ENCODE peak calls at places on chromosomes 7 and 10, in nine cellular contexts. U is AG04450; R is RWPE1; X is A549; H is gastrocnemius medialis; O is CD8-positive, alpha-beta T cell; W is progenitor cell of endocrine pancreas; V is H9; I is CD4-positive, alpha-beta T cell. E is an unnamed sample.

GRCh38 chr10:34802692-34803091 is 12.4 kb downstream of the PARD3 start:
- DNase-seq in U (no peak), R (no peak), X (no peak), H (no peak), O (no peak), W (no peak), V (no peak), I (no peak), E (no peak)

GRCh38 chr10:58511765-58512469 is 755 bp upstream of the BICC1 start:
- DNase-seq in U (no peak), R (no peak), X (no peak), H (peak; percentile 23), O (no peak), W (no peak), V (peak; percentile 34), I (no peak), E (peak; percentile 38)

GRCh38 chr7:127629268-127629854 is 11.4 kb upstream of the PAX4 start:
- DNase-seq in U (no peak), R (peak; percentile 25), X (peak; percentile 53), H (no peak), O (peak; percentile 12), W (peak; percentile 51), V (peak; percentile 95), I (peak; percentile 20), E (no peak)

GRCh38 chr7:150340024-150340749 is 1.2 kb downstream of the RARRES2 start:
- DNase-seq in U (peak; percentile 21), R (no peak), X (no peak), H (no peak), O (no peak), W (peak; percentile 19), V (no peak), I (no peak), E (no peak)

GRCh38 chr10:70956029-70956759 is 67.8 kb upstream of the PCBD1 start:
- DNase-seq in U (no peak), R (no peak), X (peak; percentile 44), H (no peak), O (no peak), W (no peak), V (peak; percentile 60), I (no peak), E (no peak)

GRCh38 chr10:75565286-75566251 is 134.1 kb downstream of the LRMDA start:
- DNase-seq in U (no peak), R (no peak), X (no peak), H (no peak), O (no peak), W (no peak), V (no peak), I (no peak), E (no peak)

GRCh38 chr10:99329238-99329890 is at the start of gene CNNM1:
- DNase-seq in U (no peak), R (peak; percentile 38), X (peak; percentile 47), H (no peak), O (no peak), W (peak; percentile 28), V (peak; percentile 72), I (no peak), E (peak; percentile 62)

GRCh38 chr7:157523766-157524421 is 187.1 kb downstream of the DNAJB6 start:
- DNase-seq in U (no peak), R (no peak), X (no peak), H (no peak), O (no peak), W (peak; percentile 7), V (peak; percentile 20), I (no peak), E (no peak)

GRCh38 chr10:84511106-84511505 is 182.7 kb downstream of the CCSER2 start:
- DNase-seq in U (no peak), R (no peak), X (no peak), H (no peak), O (no peak), W (no peak), V (no peak), I (no peak), E (no peak)

GRCh38 chr7:54860843-54861242 is 101.8 kb upstream of the SEC61G start:
- DNase-seq in U (no peak), R (no peak), X (no peak), H (no peak), O (no peak), W (no peak), V (no peak), I (no peak), E (no peak)
- TF ChIP-seq CTCF in U (peak; percentile 15), R (no peak), X (no peak), H (no peak), O (no peak), W (no peak), V (no peak), I (no peak), E (no peak)

GRCh38 chr7:135501402-135501801 is 8.5 kb downstream of the CNOT4 start:
- DNase-seq in U (no peak), R (no peak), X (no peak), H (no peak), O (no peak), W (no peak), V (no peak), I (no peak), E (no peak)
- TF ChIP-seq CTCF in U (peak; percentile 27), R (no peak), X (no peak), H (no peak), O (no peak), W (no peak), V (no peak), I (no peak), E (no peak)

GRCh38 chr10:119198438-119198837 is 8.9 kb upstream of the GRK5 start:
- DNase-seq in U (no peak), R (no peak), X (peak; percentile 28), H (no peak), O (no peak), W (no peak), V (peak; percentile 47), I (no peak), E (no peak)
- TF ChIP-seq CTCF in U (peak; percentile 56), R (no peak), X (peak; percentile 55), H (no peak), O (peak; percentile 45), W (peak; percentile 34), V (peak; percentile 65), I (peak; percentile 42), E (peak; percentile 21)

GRCh38 chr7:123916240-123916724 is 8.8 kb upstream of the SPAM1 start:
- DNase-seq in U (no peak), R (peak; percentile 14), X (peak; percentile 3), H (no peak), O (no peak), W (no peak), V (peak; percentile 38), I (no peak), E (no peak)
- TF ChIP-seq CTCF in U (peak; percentile 40), R (peak; percentile 53), X (no peak), H (no peak), O (no peak), W (peak; percentile 46), V (peak; percentile 64), I (no peak), E (no peak)

GRCh38 chr10:48777056-48777455 is 92.4 kb downstream of the WDFY4 start:
- DNase-seq in U (no peak), R (no peak), X (no peak), H (no peak), O (no peak), W (no peak), V (no peak), I (no peak), E (no peak)
- TF ChIP-seq CTCF in U (no peak), R (no peak), X (no peak), H (no peak), O (no peak), W (no peak), V (no peak), I (no peak), E (no peak)